ENCODE peak calls at places on chromosomes 3 and 15, in seven cellular contexts. Z, V, S, Q, E, A and R are unnamed samples.

GRCh38 chr15:57734860-57735259 is 28.3 kb downstream of the POLR2M start:
- DNase-seq in Z (no peak), S (no peak), Q (no peak), E (no peak), V (no peak), A (no peak), R (no peak)

GRCh38 chr3:33467786-33468185 is 27.6 kb upstream of the UBP1 start:
- DNase-seq in S (no peak), Z (no peak), A (no peak), V (no peak), Q (no peak), E (no peak), R (no peak)

GRCh38 chr3:138849541-138849940 is 14.8 kb upstream of the PIK3CB start:
- DNase-seq in Z (no peak), S (no peak), E (no peak), V (no peak), Q (no peak), A (no peak), R (no peak)

GRCh38 chr3:157294444-157294843 is 134.5 kb upstream of the CCNL1 start:
- DNase-seq in E (no peak), Q (no peak), V (no peak), S (no peak), Z (no peak), A (no peak), R (no peak)

GRCh38 chr3:70849911-70850699 is 537.7 kb upstream of the MDFIC2 start:
- DNase-seq in Z (no peak), E (no peak), S (peak; percentile 57), A (no peak), Q (no peak), V (no peak), R (peak; percentile 25)

GRCh38 chr3:52315977-52316764 is at the start of gene DNAH1:
- DNase-seq in V (no peak), S (no peak), E (no peak), Q (no peak), A (no peak), Z (no peak), R (no peak)

GRCh38 chr3:134368751-134369105 is 5.5 kb downstream of the AMOTL2 start:
- DNase-seq in V (no peak), Z (no peak), S (no peak), E (no peak), A (peak; percentile 21), Q (no peak), R (no peak)

GRCh38 chr15:62569460-62570404 is 404.6 kb upstream of the C2CD4B start:
- DNase-seq in V (peak; percentile 91), S (peak; percentile 79), A (no peak), Z (no peak), E (peak; percentile 44), Q (peak; percentile 11), R (peak; percentile 69)

GRCh38 chr15:92637621-92638020 is 18.0 kb downstream of the FAM174B start:
- DNase-seq in A (peak; percentile 45), S (no peak), E (no peak), Z (no peak), V (no peak), Q (no peak), R (peak; percentile 49)

GRCh38 chr15:25790003-25790660 is 73.0 kb downstream of the ATP10A start:
- DNase-seq in E (peak; percentile 74), S (no peak), A (no peak), Z (no peak), V (peak; percentile 42), Q (no peak), R (no peak)

GRCh38 chr3:159322322-159322939 is 520.6 kb downstream of the MFSD1 start:
- DNase-seq in A (peak; percentile 74), V (peak; percentile 11), E (peak; percentile 70), Z (no peak), Q (peak; percentile 46), S (peak; percentile 44), R (peak; percentile 47)

GRCh38 chr3:191753186-191753585 is 292.2 kb downstream of the PYDC2 start:
- DNase-seq in Q (no peak), S (no peak), A (no peak), Z (no peak), V (no peak), E (no peak), R (no peak)

GRCh38 chr15:88882745-88883144 is 12.6 kb downstream of the HAPLN3 start:
- DNase-seq in Q (no peak), Z (no peak), S (no peak), A (no peak), V (no peak), E (no peak), R (no peak)

GRCh38 chr3:113436794-113437193 is 4.5 kb downstream of the CFAP44 start:
- DNase-seq in S (no peak), Q (no peak), Z (no peak), V (no peak), E (no peak), A (no peak), R (peak; percentile 80)

GRCh38 chr15:39592500-39592899 is 11.6 kb downstream of the THBS1 start:
- DNase-seq in V (peak; percentile 13), Q (no peak), A (no peak), E (no peak), Z (no peak), S (no peak), R (no peak)
- TF ChIP-seq POLR2A in V (no peak), Q (no peak), A (no peak), E (no peak), Z (no peak), S (no peak), R (no peak)

GRCh38 chr3:178434206-178434805 is 101.9 kb upstream of the KCNMB2 start:
- DNase-seq in V (no peak), A (no peak), S (no peak), Z (no peak), Q (peak; percentile 3), E (no peak), R (no peak)
- TF ChIP-seq CTCF in V (no peak), A (no peak), S (no peak), Z (no peak), Q (no peak), E (no peak), R (peak; percentile 19)

GRCh38 chr3:187746479-187747335 is 1.4 kb upstream of the BCL6 start:
- DNase-seq in Z (no peak), V (no peak), Q (no peak), S (no peak), E (peak; percentile 69), A (no peak), R (peak; percentile 50)
- TF ChIP-seq POLR2A in Z (no peak), V (no peak), Q (no peak), S (no peak), E (no peak), A (no peak), R (peak; percentile 46)

DNA sequence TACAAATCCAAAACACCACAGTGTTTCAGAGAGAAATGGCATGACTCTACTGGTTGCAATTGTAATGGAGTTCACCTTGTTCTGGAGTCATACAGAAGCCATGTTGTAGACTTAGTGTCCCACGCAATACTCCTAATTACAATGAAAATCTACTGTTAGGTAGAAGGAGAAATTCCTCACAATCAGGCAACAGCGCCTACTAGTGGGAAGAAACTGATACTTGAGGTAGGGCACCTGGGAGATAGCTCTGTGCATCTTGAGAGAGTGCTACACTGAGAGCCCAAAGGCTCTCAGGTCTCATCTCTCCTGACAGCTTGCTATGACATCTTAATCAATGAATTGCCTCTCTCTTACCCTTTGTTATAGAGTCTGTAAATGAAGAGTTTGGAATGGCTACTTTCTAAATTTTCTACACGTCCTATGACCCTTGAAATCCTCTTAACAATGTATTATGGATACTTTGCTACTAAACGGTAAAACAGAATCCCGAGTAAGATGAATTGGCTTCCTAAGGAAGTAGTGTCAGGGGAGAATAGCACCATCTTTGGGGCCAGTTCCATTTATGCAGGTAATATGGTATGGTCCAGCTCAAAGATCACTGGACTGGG is 422.7 kb upstream of the TPRG1 start:
- DNase-seq in Z (no peak), S (no peak), V (peak; percentile 30), A (no peak), E (peak; percentile 43), Q (peak; percentile 47), R (peak; percentile 23)
- TF ChIP-seq CTCF in Z (peak; percentile 52), S (no peak), V (peak; percentile 47), A (peak; percentile 80), E (peak; percentile 42), Q (peak; percentile 74), R (no peak)

GRCh38 chr3:111609700-111610099 is 14.6 kb upstream of the ZBED2 start:
- DNase-seq in E (no peak), Z (no peak), A (no peak), S (no peak), V (no peak), Q (no peak), R (no peak)

GRCh38 chr3:111613294-111613693 is 18.1 kb upstream of the ZBED2 start:
- DNase-seq in S (no peak), Z (no peak), E (no peak), A (no peak), V (no peak), Q (no peak), R (no peak)

GRCh38 chr3:111610189-111610588 is 15.0 kb upstream of the ZBED2 start:
- DNase-seq in Q (no peak), S (no peak), A (no peak), Z (no peak), E (no peak), V (no peak), R (no peak)

GRCh38 chr3:111608378-111608777 is 13.2 kb upstream of the ZBED2 start:
- DNase-seq in E (no peak), A (no peak), Q (no peak), V (no peak), Z (no peak), S (no peak), R (no peak)

GRCh38 chr3:111610612-111611054 is 15.5 kb upstream of the ZBED2 start:
- DNase-seq in Q (no peak), Z (no peak), S (no peak), V (no peak), E (no peak), A (no peak), R (no peak)
- TF ChIP-seq POLR2A in Q (no peak), Z (no peak), S (no peak), V (no peak), E (no peak), A (no peak), R (no peak)

DNA sequence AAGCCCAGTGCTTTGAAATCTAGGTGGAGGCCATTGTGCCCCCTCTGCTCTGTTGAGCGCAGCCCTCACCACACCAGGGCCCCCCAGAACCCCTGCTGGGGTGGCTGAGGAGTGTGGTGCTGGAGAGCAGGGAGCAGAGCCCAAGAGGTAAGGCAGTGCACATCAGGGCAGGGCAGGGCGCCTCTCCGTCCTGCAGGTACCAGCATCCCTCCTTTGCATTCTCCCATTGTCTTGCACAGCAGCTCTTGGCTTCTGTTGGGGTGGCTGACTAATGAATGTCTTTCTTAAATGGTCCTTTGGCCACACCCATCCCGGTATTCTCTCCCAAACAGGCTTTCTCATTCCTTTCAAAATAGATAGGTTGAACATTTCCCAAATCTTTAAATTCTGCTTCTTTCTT is 41.4 kb upstream of the GABRG3 start:
- DNase-seq in Q (no peak), E (no peak), Z (no peak), V (no peak), A (no peak), S (no peak), R (no peak)
- TF ChIP-seq CTCF in Q (no peak), E (no peak), Z (no peak), V (no peak), A (no peak), S (no peak), R (no peak)